ENCODE peak calls at places on chromosomes 6 and 20, in four cellular contexts. C, J, N and D are unnamed samples.

GRCh38 chr6:95501032-95501904 is 76.1 kb upstream of the MANEA start:
- DNase-seq in J (no peak), N (no peak), C (no peak), D (no peak)

GRCh38 chr6:143969077-143969476 is 39.0 kb downstream of the PLAGL1 start:
- DNase-seq in J (no peak), N (no peak), C (peak; percentile 86), D (no peak)

GRCh38 chr20:39210331-39211074 is 248.4 kb downstream of the DHX35 start:
- DNase-seq in N (no peak), J (no peak), C (peak; percentile 3), D (no peak)

GRCh38 chr20:1083431-1084080 is 34.8 kb upstream of the PSMF1 start:
- DNase-seq in C (peak; percentile 7), J (no peak), N (no peak), D (no peak)

GRCh38 chr6:63224179-63224578 is 12.9 kb downstream of the FKBP1C start:
- DNase-seq in J (no peak), N (no peak), C (no peak), D (no peak)

GRCh38 chr20:10064611-10065010 is 29.8 kb downstream of the ANKEF1 start:
- DNase-seq in N (no peak), J (no peak), C (no peak), D (no peak)

GRCh38 chr6:43838276-43839036 is 68.4 kb downstream of the VEGFA start:
- DNase-seq in J (no peak), N (peak; percentile 55), C (peak; percentile 78), D (no peak)

GRCh38 chr6:56450882-56451739 is 191.6 kb downstream of the DST start:
- DNase-seq in J (no peak), N (no peak), C (no peak), D (no peak)

GRCh38 chr20:3716195-3716834 is 3.9 kb upstream of the SIGLEC1 start:
- DNase-seq in J (no peak), C (peak; percentile 84), N (peak; percentile 70), D (no peak)

GRCh38 chr20:23820493-23820892 is 6.0 kb downstream of the CST2 start:
- DNase-seq in N (no peak), C (no peak), J (no peak), D (no peak)

GRCh38 chr6:5435449-5435848 is 174.1 kb downstream of the FARS2 start:
- DNase-seq in J (no peak), C (no peak), N (no peak), D (no peak)

GRCh38 chr6:32700391-32701040 is 34.1 kb upstream of the HLA-DQB1 start:
- DNase-seq in C (peak; percentile 84), N (peak; percentile 41), J (peak; percentile 33), D (peak; percentile 22)

GRCh38 chr6:155170519-155170918 is 93.3 kb upstream of the CLDN20 start:
- DNase-seq in J (no peak), N (no peak), C (no peak), D (no peak)

GRCh38 chr20:20561172-20561571 is 151.3 kb downstream of the RALGAPA2 start:
- DNase-seq in J (no peak), N (no peak), C (peak; percentile 33), D (no peak)

GRCh38 chr6:167735498-167736201 is 91.1 kb upstream of the AFDN start:
- DNase-seq in N (no peak), C (no peak), J (no peak), D (no peak)

GRCh38 chr20:23887856-23888255 is 8.3 kb upstream of the CST5 start:
- DNase-seq in C (no peak), J (no peak), N (no peak), D (no peak)

GRCh38 chr6:163252132-163252729 is 162.3 kb upstream of the QKI start:
- DNase-seq in J (no peak), C (no peak), N (no peak), D (no peak)

GRCh38 chr6:158713469-158713868 is 63.6 kb downstream of the SYTL3 start:
- DNase-seq in J (no peak), N (no peak), C (no peak), D (no peak)

GRCh38 chr6:151018911-151019795 is 153.7 kb downstream of the MTHFD1L start:
- DNase-seq in N (no peak), C (no peak), J (no peak), D (no peak)

GRCh38 chr6:135983093-135983492 is 131.6 kb downstream of the PDE7B start:
- DNase-seq in C (no peak), N (no peak), J (no peak), D (no peak)

GRCh38 chr6:69601132-69601531 is 195.7 kb downstream of the LMBRD1 start:
- DNase-seq in J (no peak), N (no peak), C (no peak), D (no peak)

GRCh38 chr6:147053311-147053921 is 150.8 kb upstream of the STXBP5 start:
- DNase-seq in C (peak; percentile 63), N (no peak), J (no peak), D (no peak)

GRCh38 chr20:25058797-25059486 is 1.0 kb upstream of the ACSS1 start:
- DNase-seq in J (no peak), C (peak; percentile 23), N (no peak), D (no peak)

GRCh38 chr6:48985025-48985424 is 478.0 kb downstream of the MMUT start:
- DNase-seq in C (no peak), J (no peak), N (no peak), D (no peak)

GRCh38 chr6:33599413-33599911 is 19.4 kb upstream of the BAK1 start:
- DNase-seq in N (no peak), J (no peak), C (no peak), D (peak; percentile 80)

GRCh38 chr6:44957151-44957550 is 371.0 kb upstream of the RUNX2 start:
- DNase-seq in J (no peak), N (no peak), C (no peak), D (no peak)

GRCh38 chr6:48567016-48567415 is 456.0 kb upstream of the PTCHD4 start:
- DNase-seq in J (no peak), C (peak; percentile 35), N (no peak), D (peak; percentile 42)

GRCh38 chr20:504632-505075 is 38.9 kb downstream of the CSNK2A1 start:
- DNase-seq in C (no peak), N (no peak), J (no peak), D (no peak)

GRCh38 chr6:14440891-14441358 is 323.4 kb downstream of the CD83 start:
- DNase-seq in J (no peak), C (no peak), N (no peak), D (no peak)

GRCh38 chr6:108626777-108627176 is 66.1 kb downstream of the FOXO3 start:
- DNase-seq in J (no peak), N (no peak), C (no peak), D (no peak)

DNA sequence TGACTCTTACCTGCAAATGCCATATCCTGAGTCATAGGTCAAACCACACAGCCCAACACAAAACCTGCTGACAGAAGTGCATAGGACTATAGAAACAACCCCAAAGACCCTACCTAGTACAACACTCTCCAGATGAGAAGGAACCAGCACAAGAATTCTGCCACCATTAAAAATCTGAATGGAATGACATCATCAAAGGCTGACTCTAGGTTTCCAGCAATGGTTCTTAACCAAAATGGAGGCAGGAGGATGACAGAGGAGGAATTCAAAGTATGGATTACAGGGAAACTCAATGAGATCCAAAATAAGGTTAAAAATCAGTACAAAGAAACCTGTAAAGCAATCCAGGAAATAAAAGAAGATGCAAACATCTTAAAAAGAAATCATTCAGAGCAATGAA is 31.2 kb downstream of the OR14J1 start:
- DNase-seq in C (no peak), N (no peak), J (no peak), D (no peak)
- TF ChIP-seq CTCF in C (no peak), N (no peak), J (no peak), D (no peak)

DNA sequence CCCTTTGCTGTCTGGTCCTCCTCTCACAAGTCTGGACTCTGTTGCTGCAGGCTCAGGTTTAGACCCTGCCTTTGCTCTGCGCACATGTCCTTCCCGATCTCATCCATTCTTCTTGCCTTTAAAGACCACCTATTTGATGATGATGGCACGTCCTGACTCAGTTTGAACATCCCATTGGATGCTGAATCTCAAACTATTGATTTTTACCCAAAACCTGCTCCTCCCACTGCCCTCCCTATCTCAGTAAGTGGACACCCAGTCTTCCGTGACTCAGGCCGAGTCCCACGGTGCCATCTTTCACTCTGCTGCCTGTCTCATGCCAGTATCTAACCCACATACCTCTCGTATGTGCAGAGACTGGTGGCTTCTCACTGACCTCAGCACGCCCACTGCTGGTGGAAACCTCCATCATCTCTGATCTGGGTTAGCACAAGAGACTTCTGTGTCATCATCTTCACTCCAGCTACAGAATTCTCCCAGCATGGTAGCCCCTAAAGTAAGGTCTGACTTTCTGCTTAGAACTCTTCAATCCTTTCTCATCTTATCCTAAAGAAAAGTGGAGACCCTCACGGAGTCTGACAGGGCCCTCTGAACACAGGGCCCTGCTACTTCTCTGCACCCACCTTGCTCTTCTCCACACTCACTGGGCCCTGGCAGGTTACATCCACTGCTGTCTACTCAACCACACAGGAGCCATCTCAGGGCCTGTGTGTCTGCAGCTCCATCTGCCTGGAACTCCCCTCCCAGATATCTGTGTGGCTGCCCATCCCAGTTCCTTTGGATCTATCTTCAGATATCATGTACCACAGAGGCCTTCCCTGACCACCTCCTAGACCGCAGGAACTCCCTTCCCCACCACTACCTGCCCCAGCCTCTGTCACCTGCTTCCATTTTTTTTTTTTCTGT is 387.1 kb upstream of the AGPAT4 start:
- DNase-seq in C (no peak), J (no peak), N (no peak), D (no peak)
- TF ChIP-seq CTCF in C (no peak), J (no peak), N (no peak), D (no peak)

GRCh38 chr6:130143709-130144108 is 79.0 kb downstream of the SAMD3 start:
- DNase-seq in N (no peak), C (no peak), J (peak; percentile 7), D (peak; percentile 31)

GRCh38 chr6:130150906-130151305 is 71.8 kb downstream of the SAMD3 start:
- DNase-seq in C (no peak), N (no peak), J (no peak), D (no peak)

GRCh38 chr6:130152908-130153510 is 69.7 kb downstream of the SAMD3 start:
- DNase-seq in J (no peak), C (no peak), N (no peak), D (no peak)

GRCh38 chr6:130147151-130147550 is 75.6 kb downstream of the SAMD3 start:
- DNase-seq in C (no peak), J (no peak), N (no peak), D (no peak)

GRCh38 chr6:130148181-130148580 is 74.6 kb downstream of the SAMD3 start:
- DNase-seq in J (no peak), N (peak; percentile 23), C (peak; percentile 53), D (no peak)
- TF ChIP-seq CTCF in J (peak; percentile 30), N (peak; percentile 20), C (peak; percentile 75), D (peak; percentile 35)

DNA sequence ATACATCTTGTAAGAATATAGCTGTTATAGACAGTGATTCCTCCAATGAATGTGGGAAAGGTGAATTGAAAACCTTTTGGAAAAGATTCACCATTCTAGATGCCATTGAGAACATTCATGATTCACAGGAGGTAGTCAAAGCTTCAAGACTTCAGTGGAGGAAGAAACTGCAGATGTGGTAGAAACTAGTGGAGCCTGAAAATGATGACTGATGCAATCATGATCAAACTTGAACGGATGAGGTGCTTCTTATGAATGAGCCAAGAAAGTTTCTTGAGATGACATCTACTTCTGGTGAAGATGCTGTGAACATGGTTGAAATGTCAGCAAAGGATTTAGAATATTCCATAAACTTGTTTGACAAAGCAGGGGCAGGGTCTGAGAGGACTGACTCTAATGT is 66.7 kb upstream of the C6orf118 start:
- DNase-seq in N (no peak), J (no peak), C (no peak), D (peak; percentile 10)
- TF ChIP-seq CTCF in N (no peak), J (no peak), C (no peak), D (no peak)